ENCODE peak calls at places on chromosomes 13 and 19, in eight cellular contexts. X is fibroblast of the conjunctiva; A is hepatic stellate cell; R is choroid plexus epithelial cell; U is hippocampal formation; Q is stimulated activated CD8-positive, alpha-beta memory T cell treated with anti-CD3 and anti-CD28 coated beads, Interleukin-4, amount 100 ng/mL, for 48 hours; W is activated naive CD4-positive, alpha-beta T cell; N is OCI-LY7. S is an unnamed sample.
A peak's percentile ranks its signal among the peaks of the same experiment; 100 is the strongest.

GRCh38 chr13:110113284-110113764 is 193.6 kb downstream of the COL4A1 start:
- DNase-seq in X (no peak), A (peak; percentile 63), R (peak; percentile 92), U (no peak), Q (no peak), W (no peak), N (no peak), S (no peak)

GRCh38 chr13:101945435-101945834 is 456.4 kb downstream of the FGF14 start:
- DNase-seq in X (no peak), A (no peak), R (peak; percentile 13), U (no peak), Q (no peak), W (no peak), N (no peak), S (no peak)

GRCh38 chr19:32817913-32818476 is 51.6 kb downstream of the SLC7A9 start:
- DNase-seq in X (no peak), A (no peak), R (no peak), U (no peak), Q (no peak), W (no peak), N (no peak), S (no peak)

GRCh38 chr19:40523322-40524047 is 53.2 kb upstream of the SHKBP1 start:
- DNase-seq in X (no peak), A (peak; percentile 68), R (peak; percentile 73), U (no peak), Q (peak; percentile 68), W (no peak), N (peak; percentile 84), S (peak; percentile 8)

GRCh38 chr13:74047925-74048324 is 86.3 kb downstream of the KLF12 start:
- DNase-seq in X (no peak), A (no peak), R (peak; percentile 14), U (no peak), Q (no peak), W (no peak), N (no peak), S (no peak)

GRCh38 chr19:47729799-47730520 is 15.4 kb upstream of the NOP53 start:
- DNase-seq in X (no peak), A (peak; percentile 12), R (no peak), U (no peak), Q (peak; percentile 85), W (no peak), N (no peak), S (no peak)

GRCh38 chr19:42421591-42422031 is 5.6 kb downstream of the LIPE start:
- DNase-seq in X (no peak), A (no peak), R (no peak), U (no peak), Q (no peak), W (no peak), N (no peak), S (no peak)

GRCh38 chr19:30224689-30225606 is 147.2 kb upstream of the ZNF536 start:
- DNase-seq in X (no peak), A (no peak), R (no peak), U (peak; percentile 76), Q (peak; percentile 26), W (no peak), N (peak; percentile 4), S (no peak)

GRCh38 chr19:54203151-54203611 is 2.5 kb downstream of the RPS9 start:
- DNase-seq in X (no peak), A (no peak), R (no peak), U (no peak), Q (no peak), W (no peak), N (peak; percentile 47), S (no peak)

GRCh38 chr19:42431486-42431885 is 4.3 kb upstream of the LIPE start:
- DNase-seq in X (no peak), A (no peak), R (no peak), U (no peak), Q (no peak), W (no peak), N (no peak), S (no peak)

GRCh38 chr19:7340959-7341837 is 7.5 kb upstream of the ARHGEF18 start:
- DNase-seq in X (peak; percentile 51), A (peak; percentile 45), R (peak; percentile 81), U (peak; percentile 66), Q (peak; percentile 97), W (peak; percentile 69), N (peak; percentile 94), S (peak; percentile 92)

GRCh38 chr19:49340069-49340864 is 5.1 kb downstream of the CD37 start:
- DNase-seq in X (no peak), A (peak; percentile 87), R (peak; percentile 50), U (no peak), Q (no peak), W (no peak), N (peak; percentile 99), S (no peak)

GRCh38 chr13:38223093-38223492 is 126.6 kb upstream of the UFM1 start:
- DNase-seq in X (peak; percentile 14), A (peak; percentile 0), R (peak; percentile 73), U (no peak), Q (no peak), W (no peak), N (no peak), S (no peak)

GRCh38 chr13:107370036-107370785 is 802.3 kb upstream of the ARGLU1 start:
- DNase-seq in X (peak; percentile 1), A (peak; percentile 29), R (peak; percentile 76), U (no peak), Q (no peak), W (no peak), N (no peak), S (no peak)

GRCh38 chr19:5157186-5157585 is 183.4 kb downstream of the PTPRS start:
- DNase-seq in X (no peak), A (no peak), R (no peak), U (no peak), Q (no peak), W (no peak), N (no peak), S (no peak)

GRCh38 chr19:33219261-33219812 is 6.3 kb downstream of the SLC7A10 start:
- DNase-seq in X (no peak), A (no peak), R (peak; percentile 24), U (no peak), Q (no peak), W (no peak), N (no peak), S (no peak)

GRCh38 chr13:31947105-31947504 is 84.5 kb upstream of the FRY start:
- DNase-seq in X (no peak), A (no peak), R (no peak), U (no peak), Q (no peak), W (no peak), N (no peak), S (no peak)

GRCh38 chr19:35375505-35376307 is 4.8 kb downstream of the GPR42 start:
- DNase-seq in X (no peak), A (no peak), R (no peak), U (no peak), Q (no peak), W (no peak), N (no peak), S (no peak)

GRCh38 chr19:49677232-49677881 is at the start of gene PRMT1:
- DNase-seq in X (no peak), A (peak; percentile 54), R (peak; percentile 36), U (no peak), Q (peak; percentile 67), W (no peak), N (peak; percentile 72), S (no peak)

GRCh38 chr13:71935166-71935840 is 68.3 kb upstream of the DACH1 start:
- DNase-seq in X (no peak), A (no peak), R (no peak), U (no peak), Q (no peak), W (no peak), N (no peak), S (no peak)

GRCh38 chr19:35403116-35403760 is 32.4 kb downstream of the GPR42 start:
- DNase-seq in X (no peak), A (no peak), R (no peak), U (no peak), Q (peak; percentile 52), W (no peak), N (no peak), S (no peak)

GRCh38 chr13:31009166-31009565 is 76.7 kb downstream of the TEX26 start:
- DNase-seq in X (no peak), A (no peak), R (peak; percentile 32), U (no peak), Q (no peak), W (no peak), N (no peak), S (no peak)

GRCh38 chr13:107832521-107833095 is 382.7 kb downstream of the LIG4 start:
- DNase-seq in X (no peak), A (no peak), R (peak; percentile 89), U (no peak), Q (no peak), W (no peak), N (no peak), S (no peak)

GRCh38 chr13:43830481-43830873 is 43.7 kb upstream of the ENOX1 start:
- DNase-seq in X (peak; percentile 75), A (peak; percentile 37), R (peak; percentile 87), U (no peak), Q (no peak), W (no peak), N (no peak), S (no peak)

GRCh38 chr13:30755678-30756077 is 20.3 kb downstream of the ALOX5AP start:
- DNase-seq in X (no peak), A (no peak), R (no peak), U (no peak), Q (no peak), W (no peak), N (no peak), S (no peak)

GRCh38 chr13:44698076-44698475 is 121.9 kb upstream of the TSC22D1 start:
- DNase-seq in X (no peak), A (no peak), R (no peak), U (peak; percentile 44), Q (no peak), W (no peak), N (no peak), S (no peak)

GRCh38 chr13:50714886-50715285 is 128.6 kb downstream of the DLEU7 start:
- DNase-seq in X (no peak), A (no peak), R (no peak), U (no peak), Q (no peak), W (no peak), N (no peak), S (no peak)

GRCh38 chr13:113800576-113800926 is 41.5 kb downstream of the TMEM255B start:
- DNase-seq in X (no peak), A (no peak), R (no peak), U (no peak), Q (no peak), W (no peak), N (no peak), S (no peak)

GRCh38 chr19:3785938-3786824 is at the start of gene MATK:
- DNase-seq in X (no peak), A (no peak), R (no peak), U (no peak), Q (peak; percentile 37), W (no peak), N (no peak), S (no peak)

GRCh38 chr19:18895828-18896341 is at the start of gene CERS1:
- DNase-seq in X (no peak), A (no peak), R (no peak), U (peak; percentile 43), Q (no peak), W (no peak), N (no peak), S (no peak)

GRCh38 chr13:43127103-43127817 is 103.9 kb downstream of the DNAJC15 start:
- DNase-seq in X (no peak), A (no peak), R (peak; percentile 46), U (no peak), Q (no peak), W (no peak), N (peak; percentile 1), S (no peak)